ENCODE peak calls at places on chromosomes 13 and 19, in eight cellular contexts. E is NCI-H510A treated with DMSO at 0.1 percent for 48 hours, R is iPS-NIHi11, U is iris pigment epithelial cell, F is nucleus accumbens, O is neural progenitor cell, H is T-helper 2 cell, J is DMS79 treated with DMSO at 0.1 percent for 48 hours. G is an unnamed sample.

GRCh38 chr19:36436531-36436930 is 18.1 kb upstream of the ZFP82 start:
- DNase-seq in J (no peak), E (no peak), F (no peak), R (peak), O (peak), H (no peak), U (peak), G (no peak)

GRCh38 chr13:102940770-102941169 is 94.9 kb downstream of the ERCC5 start:
- DNase-seq in H (no peak), F (no peak), O (no peak), U (no peak), E (no peak), R (no peak), J (no peak), G (no peak)

GRCh38 chr13:65638572-65639168 is 1591.5 kb downstream of the PCDH9 start:
- DNase-seq in J (no peak), R (peak), O (peak), E (no peak), U (peak), H (no peak), F (no peak), G (peak)

GRCh38 chr13:114087430-114087829 is 45.0 kb downstream of the RASA3 start:
- DNase-seq in R (no peak), O (peak), E (no peak), J (no peak), H (no peak), F (no peak), U (no peak), G (no peak)

GRCh38 chr19:53086949-53087348 is 16.3 kb downstream of the ZNF160 start:
- DNase-seq in F (peak), H (no peak), U (peak), R (no peak), J (no peak), E (no peak), O (no peak), G (peak)

GRCh38 chr13:61779456-61779855 is 363.8 kb upstream of the PCDH20 start:
- DNase-seq in F (no peak), E (no peak), J (no peak), R (no peak), U (no peak), O (peak), H (no peak), G (no peak)

GRCh38 chr13:112839347-112840105 is 129.5 kb upstream of the MCF2L start:
- DNase-seq in F (no peak), H (no peak), U (peak), R (no peak), E (no peak), O (no peak), J (no peak), G (no peak)

GRCh38 chr19:20660473-20660872 is 898 bp downstream of the ZNF626 start:
- DNase-seq in F (no peak), O (peak), H (no peak), E (no peak), R (no peak), J (no peak), U (no peak), G (no peak)

GRCh38 chr13:110499621-110500281 is 61.8 kb downstream of the RAB20 start:
- DNase-seq in J (peak), O (no peak), R (no peak), E (peak), F (no peak), H (no peak), U (peak), G (no peak)

GRCh38 chr19:29704562-29705558 is 10.2 kb downstream of the C19orf12 start:
- DNase-seq in R (no peak), J (no peak), U (no peak), F (no peak), E (no peak), O (no peak), H (no peak), G (no peak)

GRCh38 chr19:7833225-7834156 is 3.5 kb downstream of the EVI5L start:
- DNase-seq in O (no peak), E (no peak), F (peak), J (peak), H (no peak), R (peak), U (peak), G (peak)

GRCh38 chr13:99197257-99197651 is 3.4 kb upstream of the UBAC2 start:
- DNase-seq in O (no peak), H (no peak), F (no peak), E (peak), R (no peak), J (no peak), U (no peak), G (no peak)

GRCh38 chr19:49506575-49507105 is 5.8 kb upstream of the FCGRT start:
- DNase-seq in R (peak), H (peak), F (no peak), U (no peak), O (peak), E (peak), J (peak), G (no peak)

GRCh38 chr13:24087611-24088235 is 72.8 kb upstream of the SPATA13 start:
- DNase-seq in R (no peak), H (no peak), E (no peak), O (no peak), F (no peak), J (no peak), U (no peak), G (no peak)

GRCh38 chr19:3671680-3672574 is 28.3 kb downstream of the PIP5K1C start:
- DNase-seq in R (no peak), H (no peak), J (no peak), O (no peak), U (peak), E (no peak), F (peak), G (no peak)

GRCh38 chr19:3698386-3698950 is 1.8 kb downstream of the PIP5K1C start:
- DNase-seq in H (no peak), R (no peak), O (no peak), J (no peak), E (no peak), F (no peak), U (no peak), G (no peak)

GRCh38 chr13:69776937-69777336 is 330.7 kb upstream of the ATXN8OS start:
- DNase-seq in H (no peak), J (no peak), U (no peak), R (no peak), E (no peak), F (no peak), O (no peak), G (no peak)

GRCh38 chr19:18593367-18594095 is 4.9 kb downstream of the REX1BD start:
- DNase-seq in U (no peak), R (peak), F (no peak), E (peak), H (no peak), J (no peak), O (peak), G (no peak)

GRCh38 chr13:72983085-72983768 is 75.6 kb upstream of the KLF5 start:
- DNase-seq in U (peak), J (no peak), F (no peak), O (no peak), R (no peak), E (no peak), H (no peak), G (no peak)

G was measured in globus pallidus.